ENCODE peak calls at places on chromosomes 16 and 17, in four cellular contexts. One of them, this sample, is unnamed. For H3K36me3, the result is how much of the 10 kb centered on the place peaks cover.

GRCh38 chr17:12987120-12987519 is 30.7 kb downstream of the ELAC2 start:
- DNase-seq in ascending aorta: no peak
- DNase-seq in PC-3: no peak
- DNase-seq in H1: peak
- DNase-seq in this sample: no peak

GRCh38 chr16:51049276-51049675 is 101.8 kb downstream of the SALL1 start:
- DNase-seq in PC-3: no peak
- DNase-seq in ascending aorta: no peak
- DNase-seq in H1: no peak
- DNase-seq in this sample: no peak

GRCh38 chr17:75720656-75721462 is at the start of gene ITGB4:
- DNase-seq in H1: peak
- DNase-seq in ascending aorta: no peak
- DNase-seq in PC-3: peak
- DNase-seq in this sample: peak

GRCh38 chr17:14616508-14616907 is 315.6 kb downstream of the HS3ST3B1 start:
- DNase-seq in ascending aorta: no peak
- DNase-seq in PC-3: peak
- DNase-seq in H1: no peak
- DNase-seq in this sample: no peak

GRCh38 chr17:65519471-65519870 is 42.0 kb downstream of the AXIN2 start:
- DNase-seq in ascending aorta: no peak
- DNase-seq in H1: no peak
- DNase-seq in PC-3: no peak
- DNase-seq in this sample: no peak

GRCh38 chr16:25210758-25211157 is 6.0 kb upstream of the AQP8 start:
- DNase-seq in PC-3: peak
- DNase-seq in ascending aorta: no peak
- DNase-seq in H1: no peak
- DNase-seq in this sample: peak

GRCh38 chr16:84049403-84050060 is 6.9 kb upstream of the SLC38A8 start:
- DNase-seq in PC-3: no peak
- DNase-seq in H1: no peak
- DNase-seq in ascending aorta: no peak
- DNase-seq in this sample: no peak

GRCh38 chr17:82301916-82302497 is 15.4 kb downstream of the CD7 start:
- DNase-seq in H1: no peak
- DNase-seq in PC-3: no peak
- DNase-seq in ascending aorta: no peak
- DNase-seq in this sample: peak

GRCh38 chr16:11398851-11399250 is 53.6 kb downstream of the RMI2 start:
- DNase-seq in PC-3: no peak
- DNase-seq in H1: no peak
- DNase-seq in ascending aorta: no peak
- DNase-seq in this sample: no peak

GRCh38 chr16:54974391-54974790 is 43.7 kb downstream of the IRX5 start:
- DNase-seq in ascending aorta: no peak
- DNase-seq in PC-3: no peak
- DNase-seq in H1: no peak
- DNase-seq in this sample: no peak

GRCh38 chr17:16443390-16444257 is 28.3 kb downstream of the TRPV2 start:
- DNase-seq in ascending aorta: no peak
- DNase-seq in H1: peak
- DNase-seq in PC-3: no peak
- DNase-seq in this sample: no peak

GRCh38 chr17:77571562-77571981 is 386.9 kb upstream of the TNRC6C start:
- DNase-seq in PC-3: no peak
- DNase-seq in ascending aorta: no peak
- DNase-seq in H1: no peak
- DNase-seq in this sample: no peak

GRCh38 chr17:6297119-6297518 is 137.8 kb downstream of the AIPL1 start:
- DNase-seq in ascending aorta: no peak
- DNase-seq in H1: no peak
- DNase-seq in PC-3: no peak
- DNase-seq in this sample: no peak

GRCh38 chr16:70428178-70428998 is 10.5 kb downstream of the ST3GAL2 start:
- DNase-seq in H1: peak
- DNase-seq in ascending aorta: peak
- DNase-seq in PC-3: peak
- DNase-seq in this sample: peak
- H3K4me3 ChIP-seq in H1: no peak
- H3K4me3 ChIP-seq in ascending aorta: peak
- H3K4me3 ChIP-seq in PC-3: peak
- H3K4me3 ChIP-seq in this sample: no peak

GRCh38 chr16:85488414-85488813 is 124.7 kb upstream of the GSE1 start:
- DNase-seq in ascending aorta: no peak
- DNase-seq in PC-3: no peak
- DNase-seq in H1: no peak
- DNase-seq in this sample: no peak
- H3K36me3 ChIP-seq in ascending aorta: under half
- H3K36me3 ChIP-seq in PC-3: under half
- H3K36me3 ChIP-seq in H1: under half
- H3K36me3 ChIP-seq in this sample: under half

DNA sequence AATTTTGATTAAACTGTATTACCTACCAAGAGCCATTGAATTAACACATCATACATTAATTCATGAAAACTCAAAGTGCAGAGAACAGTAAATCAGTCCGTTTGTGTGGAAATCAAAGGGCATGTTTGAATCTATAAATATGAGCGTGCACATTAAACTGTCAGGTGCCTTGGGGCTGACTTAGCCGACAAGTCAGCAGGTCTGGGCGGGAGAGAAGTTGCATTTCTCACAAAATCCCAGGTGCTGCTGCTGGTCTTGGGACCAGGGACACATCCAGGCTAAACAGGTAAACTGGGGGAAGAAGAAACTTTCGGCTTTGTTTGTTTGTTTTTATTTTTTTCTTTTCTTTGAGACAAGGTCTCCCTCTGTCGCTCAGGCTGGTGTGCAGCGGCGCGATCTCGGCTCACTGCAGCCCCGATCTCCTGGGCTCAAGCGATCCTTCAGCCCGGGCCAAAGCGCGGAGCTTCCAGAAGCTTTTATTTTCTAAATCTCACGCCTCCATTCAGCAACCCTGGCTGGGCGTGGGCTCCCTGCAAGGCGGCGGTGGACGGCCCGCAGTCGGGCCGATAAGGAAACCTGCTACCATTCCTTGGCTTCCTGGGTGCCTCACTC is 213.9 kb downstream of the MRTFB start:
- DNase-seq in H1: no peak
- DNase-seq in ascending aorta: no peak
- DNase-seq in PC-3: peak
- DNase-seq in this sample: peak
- TF ChIP-seq CTCF in H1: peak
- TF ChIP-seq CTCF in ascending aorta: peak
- TF ChIP-seq CTCF in PC-3: peak
- TF ChIP-seq CTCF in this sample: peak

DNA sequence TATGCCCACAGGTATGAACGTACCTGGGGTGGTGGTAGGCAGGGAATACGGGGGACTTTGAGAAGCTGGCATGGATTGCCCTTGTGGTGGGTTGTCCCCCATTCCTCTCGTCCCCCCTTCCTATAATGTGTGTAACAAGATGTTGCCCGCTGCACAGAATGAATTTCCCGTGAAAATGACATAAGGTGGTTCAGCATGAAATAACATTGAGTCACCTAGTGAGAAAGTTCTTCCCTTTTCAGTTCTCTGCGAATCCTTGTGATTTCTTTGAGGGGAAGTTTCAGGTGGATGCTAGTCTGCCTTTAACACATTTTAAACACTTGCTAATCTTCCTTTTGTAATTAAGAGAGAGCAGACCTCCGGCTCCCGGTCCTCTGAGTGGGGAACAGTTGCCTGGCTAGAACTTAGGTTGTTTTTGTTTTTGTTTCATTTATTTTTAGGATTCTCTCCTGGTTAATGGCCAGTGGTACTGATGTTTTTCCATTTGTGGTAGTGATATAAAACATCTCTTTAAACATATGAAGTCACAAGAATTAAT is 58.9 kb downstream of the RAP1GAP2 start:
- DNase-seq in ascending aorta: no peak
- DNase-seq in PC-3: peak
- DNase-seq in H1: no peak
- DNase-seq in this sample: peak
- H3K4me3 ChIP-seq in ascending aorta: peak
- H3K4me3 ChIP-seq in PC-3: peak
- H3K4me3 ChIP-seq in H1: peak
- H3K4me3 ChIP-seq in this sample: peak

GRCh38 chr16:70380205-70380918 is 33.7 kb downstream of the DDX19A start:
- DNase-seq in PC-3: peak
- DNase-seq in H1: peak
- DNase-seq in ascending aorta: no peak
- DNase-seq in this sample: peak
- H3K36me3 ChIP-seq in PC-3: under half
- H3K36me3 ChIP-seq in H1: under half
- H3K36me3 ChIP-seq in ascending aorta: under half
- H3K36me3 ChIP-seq in this sample: under half

This sample was measured in bronchial epithelial cell.